ENCODE peak calls at places on chromosomes 6 and 20, in ten cellular contexts. I, W, O, K, Q, H, J, D, C and L are unnamed samples.

GRCh38 chr20:57193094-57193493 is 73.3 kb downstream of the BMP7 start:
- DNase-seq in D (no peak), I (no peak), O (no peak), J (no peak), H (no peak), Q (no peak), W (no peak), C (no peak), K (no peak), L (no peak)

GRCh38 chr20:63058696-63059335 is 52.1 kb upstream of the BHLHE23 start:
- DNase-seq in I (no peak), D (no peak), W (no peak), H (no peak), O (no peak), J (no peak), C (no peak), K (no peak), Q (no peak), L (no peak)

GRCh38 chr6:128964233-128964755 is 81.4 kb downstream of the LAMA2 start:
- DNase-seq in W (no peak), O (no peak), Q (no peak), D (no peak), J (no peak), H (no peak), C (no peak), I (no peak), K (no peak), L (no peak)

GRCh38 chr6:81362246-81362645 is 390.2 kb downstream of the TENT5A start:
- DNase-seq in O (peak), H (no peak), Q (no peak), C (no peak), K (peak), D (peak), J (no peak), I (no peak), W (no peak), L (no peak)

GRCh38 chr6:18122128-18123093 is at the start of gene NHLRC1:
- DNase-seq in J (peak), W (peak), Q (peak), O (peak), I (no peak), C (peak), H (peak), K (peak), D (no peak), L (no peak)

GRCh38 chr6:17211101-17211500 is 70.1 kb upstream of the RBM24 start:
- DNase-seq in C (no peak), D (no peak), Q (no peak), W (no peak), J (no peak), I (no peak), H (no peak), K (no peak), O (no peak), L (no peak)

GRCh38 chr6:32484614-32484998 is 44.9 kb downstream of the HLA-DRA start:
- DNase-seq in H (no peak), I (no peak), K (no peak), W (no peak), Q (no peak), C (no peak), D (no peak), J (no peak), O (no peak), L (no peak)

GRCh38 chr6:79712616-79713015 is 81.5 kb downstream of the SH3BGRL2 start:
- DNase-seq in I (no peak), J (no peak), C (no peak), W (no peak), O (no peak), K (no peak), H (no peak), Q (no peak), D (no peak), L (no peak)